ENCODE peak calls at places on chromosome 14, in nine cellular contexts. W is right lobe of liver, F is HFF-Myc, V is AG10803, E is upper lobe of right lung, Z is DND-41, A is colonic mucosa, R is cardiac fibroblast, K is B cell. J is an unnamed sample.

GRCh38 chr14:80493620-80494019 is 282.3 kb upstream of the DIO2 start:
- DNase-seq in V (no peak), F (no peak), E (no peak), A (no peak), R (no peak), Z (no peak), W (no peak), K (no peak), J (no peak)

GRCh38 chr14:49920260-49920659 is 27.4 kb downstream of the ARF6 start:
- DNase-seq in A (no peak), W (no peak), E (no peak), Z (no peak), F (no peak), K (no peak), R (no peak), V (no peak), J (no peak)

GRCh38 chr14:51630987-51631386 is 20.7 kb upstream of the FRMD6 start:
- DNase-seq in F (no peak), R (no peak), A (no peak), E (no peak), W (no peak), Z (no peak), K (no peak), V (no peak), J (no peak)

GRCh38 chr14:96246535-96246839 is 9.5 kb upstream of the BDKRB1 start:
- DNase-seq in A (no peak), E (no peak), R (peak; percentile 93), F (peak; percentile 97), W (no peak), K (no peak), V (peak; percentile 97), Z (no peak), J (no peak)

GRCh38 chr14:64363265-64363840 is 24.8 kb upstream of the MTHFD1 start:
- DNase-seq in E (no peak), R (peak; percentile 46), F (no peak), K (no peak), Z (no peak), V (peak; percentile 4), W (no peak), A (no peak), J (no peak)

GRCh38 chr14:81432171-81432570 is 32.0 kb upstream of the STON2 start:
- DNase-seq in A (no peak), F (no peak), R (no peak), V (no peak), Z (no peak), E (no peak), W (no peak), K (no peak), J (no peak)

GRCh38 chr14:83827383-83827782 is 1702.6 kb upstream of the FLRT2 start:
- DNase-seq in F (no peak), W (no peak), E (no peak), A (no peak), V (no peak), R (no peak), Z (no peak), K (no peak), J (no peak)

GRCh38 chr14:37712976-37713431 is 117.6 kb downstream of the TTC6 start:
- DNase-seq in R (no peak), F (no peak), A (no peak), W (no peak), K (no peak), V (no peak), Z (no peak), E (no peak), J (no peak)

GRCh38 chr14:66379116-66379515 is 107.1 kb upstream of the CCDC196 start:
- DNase-seq in E (no peak), F (no peak), K (no peak), A (no peak), Z (no peak), R (no peak), W (peak; percentile 79), V (no peak), J (no peak)

GRCh38 chr14:95409472-95410307 is 90.0 kb upstream of the CLMN start:
- DNase-seq in E (no peak), R (no peak), F (no peak), K (no peak), A (no peak), Z (no peak), W (no peak), V (no peak), J (no peak)

GRCh38 chr14:34461334-34462131 is 507 bp downstream of the SPTSSA start:
- DNase-seq in A (peak; percentile 77), W (peak; percentile 72), Z (peak; percentile 43), K (no peak), E (peak; percentile 79), V (peak; percentile 26), R (peak; percentile 55), F (peak; percentile 15), J (peak; percentile 52)

GRCh38 chr14:92122761-92123160 is 992 bp downstream of the CPSF2 start:
- DNase-seq in F (no peak), R (peak; percentile 6), A (no peak), W (no peak), K (no peak), Z (no peak), V (no peak), E (no peak), J (no peak)

GRCh38 chr14:70811578-70811977 is 2.3 kb upstream of the MAP3K9 start:
- DNase-seq in K (no peak), V (no peak), F (no peak), E (no peak), A (no peak), W (no peak), R (no peak), Z (no peak), J (no peak)

DNA sequence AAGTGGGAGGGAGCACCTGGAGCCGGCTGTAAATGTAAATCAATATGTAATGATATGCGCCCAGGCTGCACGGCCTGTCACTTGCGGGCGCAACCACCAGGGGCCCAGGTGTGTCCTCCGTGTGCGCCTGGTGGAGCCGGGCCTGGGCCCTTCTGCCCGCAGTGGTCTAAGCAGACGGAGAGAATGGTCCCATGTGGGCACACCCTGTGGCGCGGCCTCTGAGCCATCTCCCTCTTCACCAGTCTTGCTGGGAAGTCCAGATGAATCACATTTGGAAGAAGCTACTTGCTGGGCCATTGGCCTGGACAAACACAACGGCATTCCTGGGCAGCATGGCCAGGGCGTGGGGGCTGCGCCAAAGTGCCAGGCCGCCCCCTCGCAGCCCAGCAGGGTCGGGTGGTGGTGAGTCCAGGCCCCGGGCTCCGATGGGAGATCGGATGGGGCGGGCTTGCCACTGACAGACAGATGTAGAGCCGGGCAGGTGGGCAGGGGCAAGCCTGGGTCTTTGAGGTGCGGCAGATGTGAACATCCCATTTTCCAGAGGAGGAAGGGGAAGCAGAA is 193.2 kb upstream of the C14orf180 start:
- DNase-seq in A (no peak), F (no peak), V (no peak), K (no peak), Z (no peak), R (no peak), W (peak; percentile 26), E (peak; percentile 50), J (no peak)
- TF ChIP-seq CTCF in A (no peak), F (no peak), V (no peak), K (no peak), Z (no peak), R (no peak), W (no peak), E (no peak), J (no peak)

DNA sequence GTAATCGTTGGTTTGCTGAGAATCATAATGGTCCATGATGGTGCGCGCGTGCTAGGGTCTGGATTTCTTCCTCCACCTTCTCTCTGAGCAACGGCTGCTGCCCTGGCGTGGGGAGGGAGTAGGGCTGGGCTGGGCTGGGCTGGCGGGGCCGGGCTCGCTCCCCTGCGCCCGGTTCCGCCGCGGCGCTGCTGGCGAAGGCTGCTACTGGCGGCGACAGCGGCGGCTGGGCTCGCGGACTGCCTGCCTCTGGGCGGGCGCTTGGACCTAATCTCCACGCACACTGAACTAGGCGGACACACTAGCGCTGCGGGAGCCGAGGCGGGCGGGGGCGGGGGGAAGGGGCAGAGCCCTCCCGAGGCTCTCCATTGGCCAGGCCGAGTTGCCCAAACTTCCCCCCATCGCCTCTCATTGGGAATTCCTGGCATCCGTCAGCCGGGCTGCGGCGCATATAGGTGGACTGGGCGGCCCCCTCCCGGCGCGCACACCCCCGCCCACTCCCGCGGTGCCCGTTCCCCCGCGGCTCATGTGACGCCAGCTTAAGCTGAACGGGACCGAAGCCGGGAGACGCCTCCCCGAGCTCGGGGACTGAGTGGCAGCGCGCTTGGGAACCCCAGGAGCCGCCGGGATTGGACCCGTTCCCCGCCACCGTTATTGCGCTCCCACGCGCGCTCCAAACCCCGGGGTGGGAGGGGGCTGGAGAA is at the start of gene ACTN1:
- DNase-seq in Z (peak; percentile 89), V (peak; percentile 99), W (peak; percentile 98), K (peak; percentile 65), F (peak; percentile 84), A (peak; percentile 91), E (peak; percentile 97), R (peak; percentile 99), J (peak; percentile 81)
- TF ChIP-seq CTCF in Z (no peak), V (no peak), W (no peak), K (no peak), F (no peak), A (no peak), E (no peak), R (no peak), J (no peak)

DNA sequence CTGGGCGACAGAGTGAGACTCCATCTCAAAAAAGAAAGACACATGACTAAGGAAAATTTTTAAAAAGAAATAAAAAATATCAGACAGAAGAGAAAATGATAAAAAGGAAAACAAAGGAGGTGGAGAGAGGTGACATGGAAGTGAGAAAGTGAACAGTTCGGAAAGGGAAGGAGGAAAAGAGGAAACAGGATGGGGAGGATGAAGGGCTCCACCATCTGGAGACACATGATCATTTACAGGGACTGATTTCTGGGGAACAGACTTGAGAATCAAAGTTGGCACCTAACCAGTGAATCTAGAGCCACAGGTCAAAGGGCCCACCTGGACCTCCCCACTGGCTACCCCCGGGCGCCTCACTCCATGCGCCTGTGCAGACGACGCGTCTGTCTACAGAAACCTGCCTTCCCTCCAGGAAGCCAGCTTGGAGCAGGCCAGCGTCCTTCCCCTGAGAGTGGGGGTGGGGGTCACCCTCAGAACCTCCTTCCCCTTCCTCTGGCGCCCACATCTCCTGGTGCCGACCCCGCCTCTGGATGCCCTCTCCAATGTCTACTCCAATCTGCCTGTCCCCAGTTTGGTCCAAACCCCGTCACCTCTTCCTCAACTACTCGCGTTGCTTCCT is 60.5 kb downstream of the AMN start:
- DNase-seq in F (no peak), R (no peak), V (no peak), K (no peak), A (no peak), E (no peak), W (no peak), Z (no peak), J (no peak)
- TF ChIP-seq CTCF in F (no peak), R (no peak), V (no peak), K (no peak), A (no peak), E (no peak), W (no peak), Z (peak; percentile 12), J (no peak)

DNA sequence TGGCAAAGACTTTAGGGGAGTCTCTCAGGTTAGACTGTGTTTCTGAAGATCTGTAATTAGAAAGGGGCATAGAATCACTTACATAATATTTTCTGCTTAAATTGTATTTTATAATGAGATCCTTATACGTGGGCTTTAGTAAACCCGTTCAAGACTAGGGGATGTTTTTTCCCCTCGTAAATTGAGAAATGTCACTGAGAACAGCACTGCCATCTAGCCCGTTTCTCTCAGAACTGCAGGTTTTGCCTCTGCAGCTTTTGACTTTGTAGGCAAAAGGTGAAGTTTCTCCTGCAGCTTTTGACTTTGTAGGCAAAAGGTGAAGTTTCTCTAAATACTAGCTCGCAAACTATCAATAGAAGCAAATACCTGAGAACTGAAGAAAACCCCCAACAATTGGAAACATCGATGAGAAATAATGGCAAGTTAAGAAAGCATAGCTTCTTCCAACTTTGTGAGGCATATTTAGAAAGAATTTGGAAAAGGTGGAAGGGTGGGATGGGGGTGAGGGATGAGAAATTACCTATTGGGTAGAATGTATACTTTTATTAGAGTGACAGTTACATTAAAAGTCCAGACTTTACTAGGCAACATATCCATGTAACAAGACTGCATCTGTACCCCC is 9.9 kb upstream of the ASPG start:
- DNase-seq in K (no peak), R (no peak), W (no peak), Z (no peak), V (no peak), F (no peak), A (no peak), E (no peak), J (no peak)
- TF ChIP-seq CTCF in K (no peak), R (peak; percentile 28), W (peak; percentile 34), Z (peak; percentile 42), V (peak; percentile 39), F (no peak), A (no peak), E (peak; percentile 23), J (peak; percentile 35)